ENCODE peak calls at places on chromosomes 11 and 22, in five cellular contexts. O is IMR-90, V is mesenchymal stem cell, W is H1, G is mesendoderm. Q is an unnamed sample.

GRCh38 chr11:95337175-95337957 is 106.4 kb upstream of the SESN3 start:
- DNase-seq in O (peak), V (peak), W (peak), G (peak), Q (peak)

GRCh38 chr22:44403930-44404329 is 91.2 kb upstream of the SHISAL1 start:
- DNase-seq in O (no peak), V (no peak), W (no peak), G (no peak), Q (no peak)

GRCh38 chr11:44047298-44047697 is 483 bp upstream of the ACCSL start:
- DNase-seq in O (no peak), V (no peak), W (no peak), G (no peak), Q (no peak)

GRCh38 chr22:42064629-42065028 is 6.0 kb downstream of the NAGA start:
- DNase-seq in O (no peak), V (no peak), W (peak), G (no peak), Q (no peak)

GRCh38 chr11:114296190-114296978 is at the start of gene NNMT:
- DNase-seq in O (peak), V (peak), W (no peak), G (no peak), Q (no peak)

GRCh38 chr11:12556788-12557384 is 117.3 kb upstream of the TEAD1 start:
- DNase-seq in O (peak), V (peak), W (peak), G (peak), Q (peak)

GRCh38 chr11:64146036-64146943 is 19.6 kb downstream of the MACROD1 start:
- DNase-seq in O (peak), V (peak), W (peak), G (peak), Q (no peak)

GRCh38 chr11:13277719-13278619 is at the start of gene BMAL1:
- DNase-seq in O (no peak), V (peak), W (peak), G (peak), Q (no peak)

GRCh38 chr11:78200553-78200952 is 11.8 kb downstream of the USP35 start:
- DNase-seq in O (no peak), V (no peak), W (no peak), G (no peak), Q (no peak)

GRCh38 chr11:17214338-17214737 is 6.6 kb upstream of the PIK3C2A start:
- DNase-seq in O (no peak), V (no peak), W (no peak), G (no peak), Q (no peak)

GRCh38 chr11:17209939-17210245 is 2.1 kb upstream of the PIK3C2A start:
- DNase-seq in O (no peak), V (peak), W (no peak), G (peak), Q (no peak)

GRCh38 chr11:17206448-17206847 is 1.3 kb downstream of the PIK3C2A start:
- DNase-seq in O (no peak), V (no peak), W (no peak), G (no peak), Q (no peak)

GRCh38 chr11:17207317-17208256 is at the start of gene PIK3C2A:
- DNase-seq in O (peak), V (peak), W (peak), G (peak), Q (peak)

GRCh38 chr11:17208257-17208999 is 642 bp upstream of the PIK3C2A start:
- DNase-seq in O (peak), V (peak), W (no peak), G (peak), Q (peak)
- H2BK120ac ChIP-seq in O (peak), V (peak), W (peak), G (no peak), Q (no peak)

DNA sequence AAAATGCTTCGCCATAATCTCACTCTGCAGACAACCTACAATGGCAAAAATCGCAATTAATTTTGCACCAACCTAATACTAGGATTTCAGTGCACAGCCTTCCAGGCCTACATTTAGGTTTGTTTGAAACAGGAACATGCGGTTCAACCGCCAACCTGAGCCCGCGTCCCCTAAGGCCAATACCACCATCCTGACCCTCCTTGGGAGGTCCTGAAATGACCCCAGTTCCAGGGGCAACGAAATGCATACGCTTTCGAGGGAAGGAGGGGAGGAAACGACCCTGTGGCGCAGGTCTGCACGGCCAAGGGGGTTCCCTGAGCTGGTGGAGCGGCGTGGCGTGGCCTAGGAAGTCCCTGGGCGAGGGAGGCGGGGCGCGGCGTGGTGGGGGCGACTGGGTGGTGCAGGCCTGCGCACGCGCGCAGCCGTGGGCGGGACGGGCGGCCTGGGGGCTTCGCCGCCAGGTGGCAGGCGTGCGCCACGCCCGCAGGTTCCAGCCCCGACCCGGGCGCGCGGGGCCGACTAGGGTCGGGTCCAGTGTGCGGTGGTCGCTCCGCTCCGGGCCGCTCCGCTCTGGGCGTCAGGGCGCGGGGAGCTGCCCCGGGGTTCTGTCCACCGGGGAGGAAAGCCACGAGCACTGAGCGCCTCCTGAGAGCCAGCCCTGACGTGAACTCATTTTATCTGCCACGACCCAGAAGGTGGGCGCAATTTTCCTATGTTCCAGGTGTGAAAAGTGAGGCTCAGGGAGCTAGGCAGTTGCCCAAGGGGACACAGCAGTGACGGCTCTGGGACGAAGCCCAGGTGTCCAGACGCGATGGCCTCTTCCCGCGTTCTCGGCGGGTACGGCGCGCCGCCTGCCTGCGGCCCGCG is 94.2 kb downstream of the SWAP70 start:
- DNase-seq in O (peak), V (peak), W (peak), G (peak), Q (peak)
- H2BK120ac ChIP-seq in O (peak), V (peak), W (peak), G (no peak), Q (peak)

DNA sequence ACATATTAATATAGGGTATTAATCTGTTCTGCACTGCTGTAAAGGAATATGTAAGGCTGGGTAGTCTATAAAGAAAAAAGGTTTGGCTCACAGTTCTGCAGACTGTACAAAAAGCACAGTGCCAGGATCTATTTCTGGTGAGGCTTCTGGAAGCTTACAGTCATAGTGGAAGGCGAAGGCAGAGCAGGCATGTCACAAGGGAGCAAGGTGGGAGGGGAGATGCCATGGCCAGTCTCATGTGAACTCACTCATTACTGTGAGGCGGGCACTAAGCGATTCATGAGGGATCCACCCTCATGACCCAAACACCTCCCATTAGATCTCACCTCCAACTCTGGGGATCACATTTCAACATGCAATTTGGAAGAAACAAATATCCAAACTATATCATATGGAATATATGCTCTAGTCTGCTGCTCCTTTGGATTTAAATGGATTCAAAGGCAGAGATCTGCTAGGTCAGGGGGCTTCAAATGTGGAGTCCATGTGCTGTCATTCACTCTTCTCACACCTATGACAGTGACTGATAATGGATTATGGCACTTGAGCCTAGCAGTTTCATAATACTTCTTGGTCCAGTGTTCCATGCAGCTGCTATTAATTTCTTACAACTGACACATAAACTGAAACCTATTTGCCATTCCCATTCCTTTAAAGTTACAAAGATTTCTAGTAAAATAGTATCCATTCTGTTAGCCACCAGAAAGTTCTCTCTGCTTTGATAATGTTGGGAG is 146.0 kb downstream of the ATG16L2 start:
- DNase-seq in O (no peak), V (no peak), W (no peak), G (no peak), Q (no peak)
- H2BK120ac ChIP-seq in O (no peak), V (no peak), W (no peak), G (no peak), Q (no peak)

GRCh38 chr11:120294096-120294495 is 31.0 kb upstream of the TLCD5 start:
- DNase-seq in O (no peak), V (no peak), W (no peak), G (no peak), Q (no peak)
- H2BK120ac ChIP-seq in O (no peak), V (no peak), W (no peak), G (no peak), Q (no peak)

GRCh38 chr22:19962246-19962908 is 20.8 kb upstream of the TXNRD2 start:
- DNase-seq in O (peak), V (peak), W (peak), G (peak), Q (peak)

GRCh38 chr22:19962909-19963806 is 21.5 kb upstream of the TXNRD2 start:
- DNase-seq in O (peak), V (peak), W (peak), G (peak), Q (no peak)

GRCh38 chr22:19961201-19961580 is 19.6 kb upstream of the TXNRD2 start:
- DNase-seq in O (no peak), V (no peak), W (no peak), G (no peak), Q (no peak)

GRCh38 chr22:19960491-19961200 is 19.0 kb upstream of the TXNRD2 start:
- DNase-seq in O (no peak), V (no peak), W (no peak), G (no peak), Q (no peak)

GRCh38 chr22:19961868-19962245 is 20.2 kb upstream of the TXNRD2 start:
- DNase-seq in O (no peak), V (no peak), W (no peak), G (no peak), Q (no peak)
- H2BK120ac ChIP-seq in O (no peak), V (no peak), W (no peak), G (no peak), Q (peak)

GRCh38 chr11:7579226-7579825 is 65.5 kb downstream of the PPFIBP2 start:
- DNase-seq in O (peak), V (peak), W (no peak), G (no peak), Q (no peak)
- H2BK120ac ChIP-seq in O (peak), V (no peak), W (no peak), G (no peak), Q (no peak)

Q was measured in neuronal stem cell.